ENCODE peak calls at places on chromosomes 16 and 17, in ten cellular contexts. M, H, T, W, B, R, F, U, L and K are unnamed samples.

GRCh38 chr16:56606688-56607618 is 1.4 kb upstream of the MT2A start:
- DNase-seq in F (peak; percentile 46), U (peak; percentile 96), W (peak; percentile 62), H (peak; percentile 91), B (peak; percentile 100), M (peak; percentile 83), R (no peak), L (peak; percentile 96), T (peak; percentile 64), K (no peak)

GRCh38 chr16:17565605-17566004 is 94.8 kb upstream of the XYLT1 start:
- DNase-seq in H (no peak), L (no peak), M (no peak), F (no peak), U (no peak), W (no peak), R (no peak), B (no peak), T (no peak), K (no peak)

GRCh38 chr16:49998991-49999390 is 26.0 kb upstream of the CNEP1R1 start:
- DNase-seq in B (no peak), W (no peak), M (no peak), T (no peak), U (no peak), R (no peak), H (no peak), L (no peak), F (no peak), K (no peak)

GRCh38 chr16:71623597-71623996 is 2.4 kb upstream of the MARVELD3 start:
- DNase-seq in H (no peak), W (no peak), R (no peak), B (no peak), F (no peak), T (no peak), L (no peak), U (no peak), M (no peak), K (no peak)

GRCh38 chr17:81400154-81400938 is 5.1 kb downstream of the BAHCC1 start:
- DNase-seq in F (peak; percentile 81), W (peak; percentile 56), T (peak; percentile 65), M (peak; percentile 64), R (no peak), L (peak; percentile 62), U (no peak), B (peak; percentile 60), H (no peak), K (no peak)

GRCh38 chr17:11627301-11627700 is 29.0 kb downstream of the DNAH9 start:
- DNase-seq in L (no peak), R (no peak), T (no peak), W (no peak), F (no peak), U (no peak), B (no peak), M (no peak), H (no peak), K (no peak)

GRCh38 chr16:53098526-53099317 is 43.9 kb downstream of the CHD9 start:
- DNase-seq in W (peak; percentile 76), F (peak; percentile 99), B (peak; percentile 96), L (peak; percentile 97), M (peak; percentile 32), H (peak; percentile 95), R (no peak), T (peak; percentile 64), U (peak; percentile 91), K (peak; percentile 57)

GRCh38 chr16:86562356-86562755 is 4.3 kb upstream of the FOXC2 start:
- DNase-seq in R (no peak), L (no peak), U (no peak), W (no peak), F (no peak), H (no peak), M (no peak), T (no peak), B (no peak), K (no peak)

GRCh38 chr17:38752119-38752929 is at the start of gene PSMB3:
- DNase-seq in M (peak; percentile 100), W (peak; percentile 97), B (peak; percentile 100), T (peak; percentile 98), L (peak; percentile 99), H (peak; percentile 99), R (no peak), U (peak; percentile 100), F (peak; percentile 100), K (peak; percentile 99)
- TF ChIP-seq POLR2A in M (peak; percentile 64), W (peak; percentile 7), B (peak; percentile 35), T (peak; percentile 68), L (peak; percentile 85), H (no peak), R (no peak), U (no peak), F (peak; percentile 76), K (peak; percentile 83)

GRCh38 chr16:11635127-11635652 is 33.1 kb upstream of the SNN start:
- DNase-seq in H (no peak), W (peak; percentile 47), L (no peak), F (no peak), U (no peak), R (no peak), M (no peak), B (no peak), T (no peak), K (no peak)

GRCh38 chr16:11637320-11637719 is 30.9 kb upstream of the SNN start:
- DNase-seq in F (no peak), L (no peak), W (no peak), T (no peak), M (no peak), H (no peak), R (no peak), B (no peak), U (no peak), K (no peak)

GRCh38 chr16:11635679-11636171 is 32.5 kb upstream of the SNN start:
- DNase-seq in U (no peak), B (no peak), T (no peak), R (no peak), W (no peak), H (no peak), M (no peak), F (no peak), L (no peak), K (no peak)

GRCh38 chr16:11634307-11634706 is 33.9 kb upstream of the SNN start:
- DNase-seq in B (no peak), H (no peak), T (no peak), M (no peak), F (peak; percentile 54), W (no peak), L (no peak), R (no peak), U (no peak), K (no peak)

GRCh38 chr16:11636172-11636721 is 32.0 kb upstream of the SNN start:
- DNase-seq in U (no peak), M (no peak), F (no peak), W (peak; percentile 79), R (no peak), T (peak; percentile 72), L (no peak), H (no peak), B (no peak), K (no peak)
- TF ChIP-seq POLR2A in U (no peak), M (no peak), F (no peak), W (no peak), R (peak; percentile 31), T (peak; percentile 58), L (no peak), H (no peak), B (no peak), K (no peak)

GRCh38 chr16:89360760-89361435 is 129.5 kb downstream of the ANKRD11 start:
- DNase-seq in W (peak; percentile 40), H (no peak), T (peak; percentile 40), F (peak; percentile 77), R (no peak), L (no peak), B (no peak), U (no peak), M (no peak), K (no peak)
- TF ChIP-seq POLR2A in W (no peak), H (no peak), T (no peak), F (no peak), R (no peak), L (no peak), B (no peak), U (no peak), M (no peak), K (no peak)

GRCh38 chr16:59440-60059 is 5.9 kb downstream of the SNRNP25 start:
- DNase-seq in T (no peak), R (no peak), U (no peak), H (no peak), L (no peak), B (no peak), F (no peak), M (no peak), W (no peak), K (no peak)

GRCh38 chr16:56231-56927 is 2.8 kb downstream of the SNRNP25 start:
- DNase-seq in T (no peak), W (no peak), U (no peak), M (no peak), R (no peak), L (peak; percentile 7), F (no peak), H (no peak), B (no peak), K (no peak)

GRCh38 chr16:57711-58110 is 4.1 kb downstream of the SNRNP25 start:
- DNase-seq in W (no peak), F (no peak), T (no peak), M (no peak), H (no peak), B (peak; percentile 56), R (no peak), L (no peak), U (no peak), K (no peak)

GRCh38 chr16:60166-60565 is 6.5 kb downstream of the SNRNP25 start:
- DNase-seq in F (no peak), T (no peak), U (no peak), M (no peak), W (no peak), B (no peak), H (no peak), R (no peak), L (no peak), K (no peak)

GRCh38 chr16:58491-59439 is 5.1 kb downstream of the SNRNP25 start:
- DNase-seq in M (no peak), F (no peak), U (no peak), W (no peak), H (no peak), R (no peak), L (no peak), B (no peak), T (no peak), K (no peak)
- TF ChIP-seq POLR2A in M (no peak), F (no peak), U (no peak), W (no peak), H (no peak), R (no peak), L (no peak), B (no peak), T (no peak), K (no peak)

GRCh38 chr16:48609453-48610023 is 442 bp downstream of the N4BP1 start:
- DNase-seq in T (peak; percentile 77), M (peak; percentile 48), L (peak; percentile 59), W (peak; percentile 70), U (peak; percentile 61), R (peak; percentile 70), F (peak; percentile 73), H (peak; percentile 74), B (peak; percentile 54), K (peak; percentile 87)
- TF ChIP-seq POLR2A in T (no peak), M (no peak), L (no peak), W (no peak), U (no peak), R (no peak), F (no peak), H (no peak), B (no peak), K (no peak)